ENCODE peak calls at places on chromosome 16, in seven cellular contexts. K, Z, T, X, F, M and C are unnamed samples.

GRCh38 chr16:35748621-35749252 is 2289.3 kb downstream of the TP53TG3F start:
- DNase-seq in K (no peak), F (no peak), X (no peak), Z (no peak), T (no peak), M (no peak), C (no peak)

GRCh38 chr16:19781196-19781595 is 63.1 kb downstream of the IQCK start:
- DNase-seq in X (no peak), K (no peak), F (no peak), Z (no peak), M (no peak), T (no peak), C (no peak)

GRCh38 chr16:49754495-49755290 is 101.2 kb downstream of the ZNF423 start:
- DNase-seq in X (no peak), F (peak; percentile 48), M (no peak), Z (no peak), T (no peak), K (peak; percentile 3), C (no peak)

GRCh38 chr16:50038756-50039529 is 13.9 kb downstream of the CNEP1R1 start:
- DNase-seq in T (no peak), X (no peak), Z (no peak), K (no peak), F (peak; percentile 19), M (no peak), C (no peak)

GRCh38 chr16:85994492-85995433 is 95.8 kb downstream of the IRF8 start:
- DNase-seq in X (no peak), Z (no peak), T (no peak), M (no peak), F (no peak), K (peak; percentile 68), C (no peak)

GRCh38 chr16:1183235-1183907 is 30.5 kb downstream of the CACNA1H start:
- DNase-seq in T (peak; percentile 41), X (no peak), M (no peak), K (no peak), F (peak; percentile 60), Z (peak; percentile 69), C (no peak)

GRCh38 chr16:68400083-68400923 is 48.0 kb downstream of the SMPD3 start:
- DNase-seq in T (no peak), Z (no peak), F (no peak), X (no peak), M (no peak), K (no peak), C (no peak)

GRCh38 chr16:5903153-5903552 is 805.6 kb upstream of the EEF2KMT start:
- DNase-seq in K (no peak), M (no peak), X (no peak), Z (no peak), T (no peak), F (no peak), C (no peak)

GRCh38 chr16:3188925-3189825 is 1.2 kb downstream of the OR1F1 start:
- DNase-seq in T (no peak), M (no peak), Z (peak; percentile 91), K (peak; percentile 87), F (peak; percentile 74), X (no peak), C (no peak)

GRCh38 chr16:63289834-63290460 is 1253.7 kb upstream of the CDH8 start:
- DNase-seq in T (peak; percentile 49), F (no peak), M (no peak), X (no peak), K (peak; percentile 50), Z (peak; percentile 48), C (peak; percentile 2)

GRCh38 chr16:946048-946395 is 24.8 kb downstream of the LMF1 start:
- DNase-seq in T (no peak), F (no peak), X (no peak), M (no peak), K (no peak), Z (no peak), C (no peak)

GRCh38 chr16:8848939-8849391 is 19.8 kb downstream of the CARHSP1 start:
- DNase-seq in K (no peak), Z (no peak), T (no peak), F (peak; percentile 88), M (no peak), X (no peak), C (no peak)

GRCh38 chr16:86483-86952 is 8.5 kb downstream of the MPG start:
- DNase-seq in M (no peak), K (no peak), X (no peak), F (no peak), Z (no peak), T (no peak), C (no peak)

GRCh38 chr16:404971-405486 is 3.3 kb downstream of the DECR2 start:
- DNase-seq in T (no peak), Z (no peak), X (no peak), F (no peak), M (no peak), K (no peak), C (no peak)

GRCh38 chr16:84569382-84569987 is 48.4 kb downstream of the COTL1 start:
- DNase-seq in M (no peak), X (no peak), K (no peak), T (peak; percentile 34), Z (no peak), F (no peak), C (no peak)

GRCh38 chr16:56852401-56852730 is 12.6 kb upstream of the SLC12A3 start:
- DNase-seq in M (no peak), T (no peak), K (no peak), Z (no peak), F (no peak), X (no peak), C (no peak)

GRCh38 chr16:84818989-84819643 is 669 bp upstream of the CRISPLD2 start:
- DNase-seq in F (no peak), Z (no peak), T (no peak), K (no peak), X (no peak), M (no peak), C (no peak)

GRCh38 chr16:83728518-83728917 is 79.3 kb upstream of the HSBP1 start:
- DNase-seq in M (no peak), K (no peak), F (no peak), X (no peak), T (no peak), Z (no peak), C (no peak)

GRCh38 chr16:84350611-84351400 is 17.5 kb upstream of the ATP2C2 start:
- DNase-seq in M (no peak), K (no peak), T (no peak), Z (no peak), X (no peak), F (no peak), C (no peak)

GRCh38 chr16:66304961-66305360 is 61.5 kb upstream of the CDH5 start:
- DNase-seq in F (no peak), M (no peak), T (no peak), Z (no peak), X (no peak), K (no peak), C (no peak)

GRCh38 chr16:50301626-50302471 is 35.5 kb downstream of the ADCY7 start:
- DNase-seq in Z (peak; percentile 47), X (no peak), K (no peak), F (peak; percentile 60), T (no peak), M (no peak), C (peak; percentile 37)

GRCh38 chr16:57801098-57801855 is 1.0 kb downstream of the KIFC3 start:
- DNase-seq in Z (peak; percentile 73), T (no peak), X (no peak), K (no peak), M (no peak), F (peak; percentile 88), C (no peak)

GRCh38 chr16:2426941-2427361 is 2.3 kb upstream of the CCNF start:
- DNase-seq in T (peak; percentile 69), Z (no peak), X (no peak), K (no peak), F (peak; percentile 24), M (no peak), C (no peak)

GRCh38 chr16:2828521-2828840 is 1.6 kb upstream of the ZG16B start:
- DNase-seq in K (no peak), M (no peak), T (no peak), Z (no peak), X (no peak), F (no peak), C (no peak)

DNA sequence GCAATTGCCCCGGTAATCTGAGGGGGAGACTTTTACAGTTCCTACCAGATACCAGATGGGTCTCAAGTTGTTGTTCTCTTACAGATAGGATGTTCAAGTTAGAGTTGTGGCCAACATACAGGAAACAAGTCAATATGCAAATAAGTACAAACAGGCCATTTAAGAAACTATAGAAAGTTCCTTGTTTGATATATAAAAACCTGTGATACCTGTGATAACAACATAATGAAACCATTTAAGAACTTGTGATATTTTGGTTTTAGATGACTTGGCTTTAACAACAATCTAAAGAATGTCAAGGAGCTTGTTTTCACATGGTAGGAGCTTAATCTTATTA is 16.8 kb downstream of the CDR2 start:
- DNase-seq in T (no peak), M (peak; percentile 53), X (no peak), K (peak; percentile 80), F (no peak), Z (no peak), C (no peak)
- H3K4me3 ChIP-seq in T (no peak overlapping the region), M (no peak overlapping the region), X (no peak overlapping the region), K (peak overlapping the region; percentile 1), F (no peak overlapping the region), Z (no peak overlapping the region), C (no peak overlapping the region)

GRCh38 chr16:74232831-74233465 is 63.7 kb upstream of the PSMD7 start:
- DNase-seq in T (no peak), Z (no peak), K (no peak), M (no peak), X (no peak), F (no peak), C (no peak)
- TF ChIP-seq CTCF in T (no peak), Z (no peak), K (no peak), M (no peak), X (no peak), F (no peak), C (no peak)

DNA sequence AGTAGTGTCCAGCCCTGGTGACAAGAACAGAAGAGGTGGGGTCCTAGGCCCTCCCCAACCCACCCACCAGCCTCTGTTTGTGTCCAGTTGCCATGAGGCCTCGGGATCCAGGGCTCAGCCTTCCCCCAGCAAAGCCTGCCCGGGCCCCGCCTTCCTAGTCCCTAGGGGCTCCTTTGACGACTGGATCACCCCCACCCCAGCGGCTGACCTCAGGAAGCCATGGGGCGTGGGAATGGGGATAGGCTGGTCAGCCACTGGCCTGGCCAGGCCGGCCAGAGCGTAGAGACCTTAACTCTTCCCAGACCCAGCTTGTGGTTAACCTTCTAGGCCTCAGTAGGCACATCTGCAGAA is 4.1 kb upstream of the TPPP3 start:
- DNase-seq in F (no peak), K (no peak), T (no peak), Z (no peak), X (no peak), M (no peak), C (no peak)
- H3K4me3 ChIP-seq in F (no peak overlapping the region), K (no peak overlapping the region), T (no peak overlapping the region), Z (no peak overlapping the region), X (no peak overlapping the region), M (no peak overlapping the region), C (no peak overlapping the region)

DNA sequence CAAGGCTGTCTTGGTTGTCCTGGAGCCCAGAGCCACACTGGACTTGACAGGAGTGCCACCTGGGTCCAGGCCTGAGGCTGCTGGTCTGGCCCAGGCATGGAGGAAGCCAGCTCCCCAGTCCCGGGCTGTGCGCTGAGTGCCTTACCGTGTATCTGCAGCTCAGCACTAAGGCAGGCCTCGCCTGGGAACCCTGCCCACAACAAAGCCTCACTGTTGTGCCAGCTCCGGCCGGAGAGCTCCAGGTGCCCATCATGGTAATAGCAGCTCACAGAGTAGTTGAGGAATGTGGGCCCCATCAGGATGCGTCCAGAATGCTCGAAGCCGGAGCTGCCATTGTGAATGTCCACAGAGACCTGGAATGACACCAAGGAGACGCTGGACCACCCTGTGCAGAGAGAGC is 72.2 kb downstream of the RMI2 start:
- DNase-seq in T (no peak), F (no peak), Z (no peak), X (no peak), M (no peak), K (no peak), C (no peak)
- TF ChIP-seq CTCF in T (no peak), F (no peak), Z (no peak), X (no peak), M (no peak), K (no peak), C (no peak)